ENCODE peak calls at places on chromosomes 6 and 20, in seven cellular contexts. L is H9; F is AG09319; B is choroid plexus epithelial cell; A is esophagus muscularis mucosa; E is activated CD8-positive, alpha-beta T cell treated with anti-CD3 and anti-CD28 coated beads for 36 hours; P is neural crest cell. S is an unnamed sample.

GRCh38 chr6:109069746-109070145 is 24.9 kb downstream of the SESN1 start:
- DNase-seq in L (no peak), F (no peak), B (no peak), A (no peak), E (no peak), P (no peak), S (peak; percentile 53)

GRCh38 chr6:76351275-76351674 is 278.8 kb upstream of the IMPG1 start:
- DNase-seq in L (no peak), F (no peak), B (no peak), A (no peak), E (no peak), P (no peak), S (peak; percentile 53)

GRCh38 chr6:150297327-150298028 is 71.3 kb upstream of the IYD start:
- DNase-seq in L (no peak), F (no peak), B (peak; percentile 83), A (no peak), E (no peak), P (no peak), S (peak; percentile 96)

GRCh38 chr6:11785449-11785951 is 6.9 kb upstream of the ADTRP start:
- DNase-seq in L (no peak), F (no peak), B (no peak), A (no peak), E (peak; percentile 54), P (no peak), S (peak; percentile 31)

GRCh38 chr20:8342401-8342800 is 210.3 kb downstream of the PLCB1 start:
- DNase-seq in L (no peak), F (no peak), B (no peak), A (no peak), E (no peak), P (no peak), S (no peak)

GRCh38 chr20:44073011-44073674 is 113.8 kb downstream of the JPH2 start:
- DNase-seq in L (no peak), F (no peak), B (no peak), A (peak; percentile 91), E (no peak), P (no peak), S (no peak)

GRCh38 chr20:38805502-38805957 is at the start of gene PPP1R16B:
- DNase-seq in L (peak; percentile 83), F (no peak), B (no peak), A (no peak), E (peak; percentile 90), P (peak; percentile 54), S (no peak)

GRCh38 chr6:31713465-31713864 is 1.7 kb upstream of the LY6G6D start:
- DNase-seq in L (no peak), F (no peak), B (no peak), A (no peak), E (no peak), P (no peak), S (no peak)

GRCh38 chr6:160973311-160973710 is 18.3 kb upstream of the MAP3K4 start:
- DNase-seq in L (no peak), F (no peak), B (peak; percentile 82), A (peak; percentile 91), E (no peak), P (no peak), S (no peak)

GRCh38 chr6:131937219-131937618 is 14.0 kb downstream of the CCN2 start:
- DNase-seq in L (no peak), F (no peak), B (no peak), A (no peak), E (no peak), P (no peak), S (no peak)

GRCh38 chr6:21780144-21780543 is 186.6 kb downstream of the SOX4 start:
- DNase-seq in L (no peak), F (no peak), B (no peak), A (no peak), E (no peak), P (no peak), S (no peak)

GRCh38 chr6:36246511-36247268 is 23.2 kb upstream of the PNPLA1 start:
- DNase-seq in L (no peak), F (no peak), B (peak; percentile 51), A (no peak), E (no peak), P (no peak), S (peak; percentile 32)

GRCh38 chr6:42197574-42198362 is 3.0 kb upstream of the GUCA1B start:
- DNase-seq in L (no peak), F (no peak), B (peak; percentile 46), A (no peak), E (peak; percentile 20), P (no peak), S (peak; percentile 54)

GRCh38 chr6:39074486-39074885 is 25.9 kb downstream of the GLP1R start:
- DNase-seq in L (peak; percentile 37), F (no peak), B (no peak), A (no peak), E (no peak), P (no peak), S (no peak)

GRCh38 chr6:39076086-39076992 is 27.8 kb downstream of the GLP1R start:
- DNase-seq in L (peak; percentile 13), F (no peak), B (no peak), A (no peak), E (no peak), P (no peak), S (no peak)

GRCh38 chr6:39073471-39074355 is 25.1 kb downstream of the GLP1R start:
- DNase-seq in L (peak; percentile 6), F (no peak), B (no peak), A (no peak), E (no peak), P (no peak), S (no peak)

GRCh38 chr6:39075010-39075738 is 26.6 kb downstream of the GLP1R start:
- DNase-seq in L (peak; percentile 14), F (no peak), B (no peak), A (no peak), E (no peak), P (no peak), S (no peak)

GRCh38 chr6:39072830-39073229 is 24.2 kb downstream of the GLP1R start:
- DNase-seq in L (no peak), F (no peak), B (no peak), A (no peak), E (no peak), P (no peak), S (no peak)
- TF ChIP-seq CTCF in L (no peak), F (no peak), B (no peak), A (no peak), E (no peak), P (no peak), S (no peak)

GRCh38 chr6:48915591-48915990 is 547.5 kb downstream of the MMUT start:
- DNase-seq in L (no peak), F (no peak), B (no peak), A (no peak), E (no peak), P (no peak), S (no peak)

GRCh38 chr6:48919555-48919954 is 543.5 kb downstream of the MMUT start:
- DNase-seq in L (peak; percentile 50), F (no peak), B (no peak), A (no peak), E (no peak), P (no peak), S (no peak)

GRCh38 chr6:48912503-48912902 is 550.5 kb downstream of the MMUT start:
- DNase-seq in L (no peak), F (no peak), B (no peak), A (no peak), E (no peak), P (no peak), S (no peak)

GRCh38 chr6:48916523-48917050 is 546.5 kb downstream of the MMUT start:
- DNase-seq in L (no peak), F (no peak), B (no peak), A (no peak), E (no peak), P (no peak), S (no peak)

DNA sequence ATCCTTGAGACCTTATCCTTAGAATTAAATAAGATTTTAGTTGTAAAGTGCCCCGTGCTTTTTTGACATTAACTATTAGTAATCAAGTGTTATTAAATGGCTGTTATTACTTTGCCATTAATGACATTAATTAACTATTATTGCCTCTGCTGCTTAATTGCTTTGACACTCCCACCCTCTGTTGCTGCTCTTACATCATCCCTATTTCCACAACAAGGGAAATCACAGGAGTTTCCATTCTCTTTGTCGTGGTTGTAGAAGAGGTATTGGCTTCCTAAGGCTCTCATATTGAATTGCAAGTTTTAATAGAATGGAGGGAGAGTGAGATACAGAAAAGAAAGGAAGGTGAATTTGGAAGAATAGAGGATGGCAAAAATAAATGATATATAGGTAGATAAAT is 545.8 kb downstream of the MMUT start:
- DNase-seq in L (no peak), F (no peak), B (no peak), A (no peak), E (no peak), P (no peak), S (no peak)
- TF ChIP-seq CTCF in L (no peak), F (no peak), B (no peak), A (no peak), E (no peak), P (no peak), S (no peak)

DNA sequence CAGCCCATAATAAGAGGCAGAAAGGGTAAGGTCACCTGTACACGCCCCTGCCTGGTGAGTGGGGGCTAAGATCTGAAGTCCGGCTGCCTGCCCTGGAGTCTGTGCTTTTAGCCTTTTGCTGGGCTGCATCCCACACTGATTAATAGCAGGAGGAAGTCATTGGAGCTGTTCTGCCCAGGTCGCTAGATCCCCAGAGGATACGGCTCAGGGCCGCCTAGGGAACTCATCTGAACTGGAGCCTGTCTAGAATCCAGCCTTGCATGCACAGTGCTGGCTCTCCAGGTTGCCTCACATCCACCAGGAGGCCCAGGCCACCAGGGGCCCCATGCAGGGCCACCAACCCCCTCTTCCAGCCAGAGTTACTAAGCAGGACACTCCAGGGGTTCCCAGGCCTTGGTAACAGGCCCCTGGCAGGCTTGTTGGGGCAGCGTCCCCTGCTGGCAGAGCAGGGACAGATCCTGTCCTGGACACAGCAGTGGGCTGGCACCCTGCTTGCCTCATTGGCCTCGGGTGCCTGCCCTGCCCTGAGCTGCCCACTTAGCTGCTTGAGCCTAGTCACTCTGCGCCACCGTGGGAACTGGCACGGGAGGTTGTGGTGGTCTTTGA is 35.3 kb downstream of the EFCAB8 start:
- DNase-seq in L (peak; percentile 85), F (no peak), B (peak; percentile 63), A (no peak), E (peak; percentile 22), P (peak; percentile 24), S (peak; percentile 31)
- TF ChIP-seq CTCF in L (peak; percentile 98), F (peak; percentile 44), B (peak; percentile 79), A (no peak), E (peak; percentile 13), P (peak; percentile 48), S (peak; percentile 30)

DNA sequence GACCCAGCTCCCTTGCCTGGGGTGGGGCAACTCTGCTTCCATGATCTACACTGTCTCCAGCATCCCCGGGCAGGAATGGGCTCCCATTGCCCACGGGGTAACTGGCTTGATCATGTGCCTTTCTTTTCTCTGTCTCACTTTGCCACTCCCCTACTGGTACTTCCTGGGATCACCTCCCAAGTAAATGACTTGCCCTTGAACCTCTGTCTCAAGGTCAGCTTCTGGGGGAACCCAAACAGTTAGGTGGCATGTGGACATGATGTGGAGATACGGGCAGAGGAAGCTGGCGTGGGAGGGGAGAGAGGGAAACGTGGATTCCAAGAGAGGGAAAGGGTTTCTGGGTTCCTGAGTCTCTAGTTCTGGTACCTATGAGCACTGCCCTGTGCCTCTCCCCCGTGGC is 63.8 kb upstream of the RALY start:
- DNase-seq in L (no peak), F (no peak), B (no peak), A (no peak), E (no peak), P (no peak), S (no peak)
- TF ChIP-seq CTCF in L (no peak), F (no peak), B (no peak), A (no peak), E (no peak), P (no peak), S (no peak)